ENCODE peak calls at places on chromosomes 7 and 10, in five cellular contexts. N, H, B, Q and T are unnamed samples.

GRCh38 chr10:102451105-102451969 is at the start of gene C10orf95:
- DNase-seq in N (peak; percentile 36), H (peak; percentile 67), B (no peak), Q (no peak), T (no peak)

GRCh38 chr7:55069271-55069792 is 50.5 kb downstream of the EGFR start:
- DNase-seq in N (no peak), H (no peak), B (no peak), Q (no peak), T (no peak)

GRCh38 chr10:44341901-44342300 is 43.0 kb downstream of the CXCL12 start:
- DNase-seq in N (no peak), H (no peak), B (peak; percentile 64), Q (no peak), T (no peak)

GRCh38 chr10:113011592-113012374 is 61.7 kb downstream of the TCF7L2 start:
- DNase-seq in N (no peak), H (no peak), B (no peak), Q (no peak), T (no peak)

GRCh38 chr10:112389147-112389822 is 15.4 kb downstream of the ACSL5 start:
- DNase-seq in N (no peak), H (no peak), B (no peak), Q (no peak), T (no peak)

GRCh38 chr7:1691601-1692499 is 21.8 kb downstream of the ELFN1 start:
- DNase-seq in N (peak; percentile 9), H (peak; percentile 69), B (peak; percentile 60), Q (no peak), T (peak; percentile 31)

GRCh38 chr10:116740971-116741370 is 1.4 kb downstream of the HSPA12A start:
- DNase-seq in N (no peak), H (no peak), B (no peak), Q (no peak), T (no peak)

GRCh38 chr7:74653686-74654181 is 3.8 kb upstream of the GTF2I start:
- DNase-seq in N (no peak), H (no peak), B (no peak), Q (no peak), T (no peak)

GRCh38 chr7:45937301-45937700 is 16.2 kb upstream of the IGFBP3 start:
- DNase-seq in N (no peak), H (no peak), B (no peak), Q (no peak), T (no peak)

GRCh38 chr10:60661627-60662026 is 116.7 kb upstream of the CDK1 start:
- DNase-seq in N (no peak), H (no peak), B (no peak), Q (no peak), T (no peak)

GRCh38 chr7:67788689-67789088 is 792.1 kb downstream of the TYW1 start:
- DNase-seq in N (peak; percentile 46), H (no peak), B (no peak), Q (no peak), T (no peak)

GRCh38 chr7:47785923-47786556 is 162.2 kb downstream of the PKD1L1 start:
- DNase-seq in N (no peak), H (no peak), B (no peak), Q (no peak), T (peak; percentile 5)

GRCh38 chr7:47788083-47788482 is 160.2 kb downstream of the PKD1L1 start:
- DNase-seq in N (no peak), H (no peak), B (no peak), Q (no peak), T (peak; percentile 5)

GRCh38 chr7:47787249-47788069 is 160.8 kb downstream of the PKD1L1 start:
- DNase-seq in N (no peak), H (no peak), B (no peak), Q (no peak), T (no peak)

GRCh38 chr7:47783456-47784240 is 164.6 kb downstream of the PKD1L1 start:
- DNase-seq in N (no peak), H (no peak), B (no peak), Q (no peak), T (peak; percentile 27)

DNA sequence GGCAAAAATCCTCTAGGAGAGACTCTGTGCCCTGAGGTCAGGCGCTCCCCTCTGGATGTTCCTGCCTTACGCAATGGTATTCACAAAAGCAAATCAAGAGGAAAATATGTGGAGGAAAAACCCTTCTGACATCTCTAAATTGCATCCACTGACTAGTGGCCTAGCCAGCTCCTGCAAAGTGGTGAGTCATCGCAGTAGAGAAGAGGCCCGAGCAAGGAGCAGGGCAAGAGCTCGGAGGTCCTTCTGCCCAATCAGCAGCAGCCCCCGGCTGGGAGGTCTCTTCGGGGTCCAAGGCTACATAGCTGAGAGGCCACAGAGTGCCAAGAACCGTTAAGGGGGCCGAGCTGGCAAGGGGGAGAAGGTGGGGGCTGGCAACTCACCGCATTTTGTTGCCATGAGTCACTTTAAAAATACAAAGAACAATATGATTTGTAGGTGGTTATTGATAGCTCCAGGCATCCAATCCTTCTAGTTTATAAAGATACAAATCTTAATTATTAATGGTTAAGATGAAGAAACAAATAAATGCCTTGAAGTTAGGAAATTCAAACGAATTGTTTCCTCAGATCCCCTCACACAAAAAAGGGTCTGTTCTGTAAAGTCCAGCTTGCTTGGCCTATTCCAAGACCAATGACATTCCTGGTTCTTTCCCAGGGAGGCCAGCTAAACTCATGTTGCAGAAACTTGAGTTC is 161.6 kb downstream of the PKD1L1 start:
- DNase-seq in N (peak; percentile 25), H (no peak), B (no peak), Q (no peak), T (peak; percentile 49)
- TF ChIP-seq CTCF in N (no peak), H (no peak), B (no peak), Q (no peak), T (no peak)

DNA sequence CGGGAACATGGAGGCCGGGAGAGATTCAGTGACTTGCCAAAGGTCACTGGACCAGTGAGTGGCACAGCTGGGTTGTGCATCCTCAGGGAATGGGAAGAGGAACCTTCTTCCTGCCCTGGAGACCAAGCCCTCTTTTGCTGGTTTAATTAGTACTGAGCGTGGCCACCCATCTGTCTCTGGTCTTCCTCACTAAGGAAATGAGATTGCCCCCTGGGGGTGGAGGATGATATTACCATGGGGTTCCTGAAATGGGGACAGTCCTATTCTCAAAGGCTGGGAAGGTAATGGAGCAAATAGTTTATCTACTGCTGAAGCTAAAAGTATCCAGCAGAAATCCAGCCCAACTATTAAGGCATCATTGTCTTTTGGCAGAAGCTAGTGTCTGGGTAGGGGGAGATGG is 98.6 kb upstream of the FGFR2 start:
- DNase-seq in N (peak; percentile 87), H (no peak), B (no peak), Q (no peak), T (no peak)
- TF ChIP-seq CTCF in N (peak; percentile 70), H (no peak), B (peak; percentile 69), Q (peak; percentile 64), T (peak; percentile 67)

GRCh38 chr7:32765185-32765584 is 126.4 kb downstream of the KBTBD2 start:
- DNase-seq in N (no peak), H (no peak), B (no peak), Q (no peak), T (no peak)
- TF ChIP-seq CTCF in N (no peak), H (no peak), B (no peak), Q (no peak), T (no peak)

GRCh38 chr10:106609867-106610266 is 554.6 kb downstream of the SORCS1 start:
- DNase-seq in N (peak; percentile 19), H (no peak), B (no peak), Q (no peak), T (no peak)
- TF ChIP-seq CTCF in N (peak; percentile 44), H (no peak), B (peak; percentile 54), Q (peak; percentile 45), T (peak; percentile 20)

GRCh38 chr7:100826546-100827329 is 585 bp downstream of the EPHB4 start:
- DNase-seq in N (peak; percentile 31), H (no peak), B (no peak), Q (no peak), T (no peak)

GRCh38 chr7:100829150-100829716 is 1.9 kb upstream of the EPHB4 start:
- DNase-seq in N (peak; percentile 38), H (no peak), B (no peak), Q (no peak), T (no peak)

GRCh38 chr7:100825760-100826545 is 1.4 kb downstream of the EPHB4 start:
- DNase-seq in N (no peak), H (no peak), B (no peak), Q (no peak), T (no peak)

GRCh38 chr7:100825215-100825671 is 2.1 kb downstream of the EPHB4 start:
- DNase-seq in N (no peak), H (no peak), B (no peak), Q (no peak), T (no peak)

DNA sequence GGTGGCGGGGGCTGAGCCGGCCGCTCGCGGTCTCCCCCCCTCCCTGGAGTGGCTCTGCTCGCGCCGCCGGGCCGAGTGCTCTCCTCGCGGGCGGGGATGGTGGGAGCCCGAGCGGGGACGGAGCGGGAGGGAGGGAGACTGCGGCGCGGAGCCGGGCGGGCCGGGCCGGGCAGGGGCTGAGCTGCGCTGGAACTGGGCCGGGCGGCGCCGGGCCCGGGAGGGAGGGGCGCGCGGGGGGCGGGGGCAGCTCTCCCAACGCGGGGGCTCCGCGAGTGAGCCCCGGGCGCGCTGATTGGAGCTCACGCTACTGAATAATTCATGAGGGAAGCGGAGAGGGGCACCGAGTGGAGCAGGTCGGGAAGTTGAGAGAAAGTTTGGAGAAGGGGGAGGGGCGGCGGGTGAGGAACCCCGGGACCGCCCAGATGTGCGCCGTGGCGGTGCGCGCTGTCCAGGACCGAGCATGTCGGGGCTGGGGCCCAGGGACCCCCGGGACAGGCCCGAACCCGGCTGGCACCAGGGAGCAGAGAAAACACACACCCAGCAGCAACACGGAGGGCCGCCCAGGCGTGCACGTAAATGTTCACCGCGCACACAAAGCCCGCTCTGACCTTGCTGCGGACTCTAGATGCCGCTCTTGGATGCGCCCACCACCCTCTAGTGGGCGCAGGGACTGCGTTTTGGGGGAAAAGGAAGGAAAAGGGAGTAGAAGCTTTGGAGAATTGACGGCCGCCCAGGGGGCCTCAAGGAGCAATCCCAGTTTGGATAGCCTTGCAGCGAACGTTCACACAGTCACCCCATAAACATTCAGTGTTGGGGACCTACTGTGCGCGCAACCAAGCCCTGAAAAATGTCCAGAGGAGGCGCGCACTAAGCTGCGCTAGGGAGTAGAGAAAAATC is at the start of gene EPHB4:
- DNase-seq in N (peak; percentile 90), H (peak; percentile 85), B (peak; percentile 87), Q (no peak), T (peak; percentile 83)
- TF ChIP-seq CTCF in N (no peak), H (no peak), B (peak; percentile 69), Q (no peak), T (no peak)

GRCh38 chr7:30351724-30352123 is 67.3 kb downstream of the ZNRF2 start:
- DNase-seq in N (no peak), H (no peak), B (no peak), Q (no peak), T (no peak)

GRCh38 chr7:30353932-30354607 is 69.7 kb downstream of the ZNRF2 start:
- DNase-seq in N (no peak), H (no peak), B (no peak), Q (no peak), T (no peak)

GRCh38 chr7:30353532-30353931 is 69.1 kb downstream of the ZNRF2 start:
- DNase-seq in N (no peak), H (no peak), B (no peak), Q (no peak), T (no peak)

GRCh38 chr7:30351274-30351673 is 66.9 kb downstream of the ZNRF2 start:
- DNase-seq in N (no peak), H (no peak), B (no peak), Q (no peak), T (no peak)

DNA sequence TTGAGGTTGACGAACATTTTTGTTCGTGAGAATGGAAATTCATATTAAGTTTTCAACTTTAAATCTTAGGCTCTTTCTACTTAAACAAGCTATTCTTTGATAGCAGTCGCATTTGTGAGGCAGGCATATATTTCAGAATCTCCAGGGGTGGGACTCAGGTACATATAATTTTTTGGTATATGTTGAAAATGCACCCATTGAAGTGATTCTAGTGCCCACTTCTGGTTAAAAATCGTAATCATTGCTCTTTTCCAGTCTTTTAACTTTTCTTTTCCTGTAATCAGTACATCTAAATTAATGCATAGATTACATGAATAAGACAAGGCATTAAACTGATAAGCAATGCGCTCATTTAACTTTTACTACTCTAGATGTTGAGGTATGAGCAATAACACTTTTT is 67.8 kb downstream of the ZNRF2 start:
- DNase-seq in N (no peak), H (no peak), B (no peak), Q (no peak), T (no peak)
- TF ChIP-seq CTCF in N (no peak), H (no peak), B (no peak), Q (peak; percentile 31), T (no peak)